ENCODE peak calls at places on chromosome 2, in seven cellular contexts. G is RPMI8226; A is activated naive CD4-positive, alpha-beta T cell treated with anti-CD3 and anti-CD28 coated beads, Interleukin-2, amount 10 ng/mL, durations not matched to agents 7 days and 5 days; T is mesendoderm; I is nephron progenitor cell; V is left ventricle myocardium inferior; K is EL. S is an unnamed sample.

GRCh38 chr2:230872968-230873669 is 8.4 kb downstream of the ITM2C start:
- DNase-seq in T (no peak), A (peak; percentile 32), G (peak; percentile 84), V (no peak), K (no peak), I (no peak), S (no peak)

GRCh38 chr2:208006325-208006724 is 19.0 kb downstream of the PLEKHM3 start:
- DNase-seq in T (no peak), K (no peak), G (no peak), I (no peak), A (no peak), V (no peak), S (peak; percentile 14)

GRCh38 chr2:51053213-51053612 is 21.3 kb upstream of the NRXN1 start:
- DNase-seq in V (no peak), T (no peak), G (no peak), K (no peak), I (no peak), A (no peak), S (no peak)

GRCh38 chr2:28432362-28432761 is 39.7 kb downstream of the FOSL2 start:
- DNase-seq in K (no peak), T (no peak), V (no peak), G (no peak), I (no peak), A (no peak), S (no peak)

GRCh38 chr2:96962567-96963203 is 23.7 kb downstream of the FAM178B start:
- DNase-seq in K (no peak), A (peak; percentile 95), V (no peak), T (no peak), I (no peak), G (no peak), S (no peak)

GRCh38 chr2:121961761-121962160 is 206.3 kb downstream of the TSN start:
- DNase-seq in I (no peak), K (no peak), T (no peak), A (no peak), G (no peak), V (no peak), S (peak; percentile 3)

GRCh38 chr2:51722311-51722710 is 690.4 kb upstream of the NRXN1 start:
- DNase-seq in T (no peak), A (no peak), V (no peak), K (peak; percentile 2), I (no peak), G (no peak), S (no peak)

GRCh38 chr2:231397011-231397927 is 1.8 kb downstream of the B3GNT7 start:
- DNase-seq in V (peak; percentile 1), G (no peak), T (no peak), A (no peak), I (no peak), K (no peak), S (peak; percentile 52)

GRCh38 chr2:128564551-128564950 is 245.9 kb upstream of the HS6ST1 start:
- DNase-seq in K (no peak), T (no peak), G (no peak), V (no peak), I (no peak), A (no peak), S (no peak)